ENCODE peak calls at places on chromosomes 6 and 20, in eight cellular contexts. I, W, K, D, E, L, C and B are unnamed samples.

GRCh38 chr6:45830441-45831139 is 185.1 kb downstream of the CLIC5 start:
- DNase-seq in I (peak; percentile 46), W (no peak), K (no peak), D (no peak), E (no peak), L (no peak), C (no peak), B (peak; percentile 48)

GRCh38 chr20:47181056-47181862 is 175.2 kb downstream of the ZMYND8 start:
- DNase-seq in I (peak; percentile 59), W (peak; percentile 83), K (peak; percentile 88), D (peak; percentile 54), E (peak; percentile 89), L (peak; percentile 43), C (peak; percentile 70), B (peak; percentile 52)

GRCh38 chr6:168603234-168603633 is 162.2 kb downstream of the SMOC2 start:
- DNase-seq in I (no peak), W (no peak), K (no peak), D (no peak), E (no peak), L (no peak), C (no peak), B (no peak)

GRCh38 chr6:154466971-154467679 is 43.4 kb downstream of the CNKSR3 start:
- DNase-seq in I (no peak), W (no peak), K (no peak), D (no peak), E (no peak), L (no peak), C (no peak), B (no peak)

GRCh38 chr6:110250838-110251237 is 70.6 kb downstream of the CDC40 start:
- DNase-seq in I (no peak), W (no peak), K (no peak), D (no peak), E (no peak), L (no peak), C (peak; percentile 45), B (no peak)

GRCh38 chr6:16809753-16810358 is 48.6 kb upstream of the ATXN1 start:
- DNase-seq in I (no peak), W (no peak), K (no peak), D (no peak), E (no peak), L (no peak), C (no peak), B (no peak)

GRCh38 chr6:145929037-145929633 is 35.0 kb downstream of the SHPRH start:
- DNase-seq in I (peak; percentile 58), W (peak; percentile 60), K (peak; percentile 84), D (peak; percentile 7), E (peak; percentile 46), L (peak; percentile 77), C (no peak), B (peak; percentile 10)

GRCh38 chr6:79878142-79878748 is 69.1 kb downstream of the ELOVL4 start:
- DNase-seq in I (peak; percentile 19), W (no peak), K (no peak), D (no peak), E (peak; percentile 33), L (no peak), C (no peak), B (no peak)

GRCh38 chr6:166381733-166382499 is 824 bp downstream of the MPC1 start:
- DNase-seq in I (peak; percentile 57), W (peak; percentile 46), K (peak; percentile 91), D (peak; percentile 45), E (peak; percentile 72), L (peak; percentile 71), C (peak; percentile 85), B (peak; percentile 64)

GRCh38 chr6:86820750-86821149 is 116.6 kb upstream of the HTR1E start:
- DNase-seq in I (no peak), W (no peak), K (no peak), D (no peak), E (no peak), L (no peak), C (no peak), B (no peak)

DNA sequence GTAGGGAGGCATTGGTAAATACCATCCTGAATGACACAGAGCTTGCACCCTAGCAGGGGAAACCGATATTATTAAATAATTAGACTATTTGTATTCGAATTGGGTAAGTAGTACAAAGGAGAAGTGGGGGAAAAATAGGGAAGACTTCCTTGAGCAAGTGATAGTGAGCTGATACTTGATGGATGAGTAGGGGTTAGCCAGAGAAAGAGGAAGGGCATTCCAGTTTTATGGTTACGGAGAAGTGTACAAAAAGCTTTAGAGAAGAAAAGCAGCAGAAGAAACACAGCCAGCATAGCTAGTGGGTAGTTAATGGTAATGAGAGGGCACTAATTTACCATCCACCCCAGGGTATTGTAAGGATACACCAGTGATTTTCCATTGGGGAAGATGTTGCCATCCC is 1.6 kb downstream of the RIOK1 start:
- DNase-seq in I (peak; percentile 5), W (no peak), K (no peak), D (no peak), E (no peak), L (no peak), C (no peak), B (no peak)
- H3K9ac ChIP-seq in I (peak overlapping the region; percentile 91), W (no peak overlapping the region), K (peak overlapping the region; percentile 89), D (peak overlapping the region; percentile 83), E (no peak overlapping the region), L (no peak overlapping the region), C (peak overlapping the region; percentile 20), B (no peak overlapping the region)

DNA sequence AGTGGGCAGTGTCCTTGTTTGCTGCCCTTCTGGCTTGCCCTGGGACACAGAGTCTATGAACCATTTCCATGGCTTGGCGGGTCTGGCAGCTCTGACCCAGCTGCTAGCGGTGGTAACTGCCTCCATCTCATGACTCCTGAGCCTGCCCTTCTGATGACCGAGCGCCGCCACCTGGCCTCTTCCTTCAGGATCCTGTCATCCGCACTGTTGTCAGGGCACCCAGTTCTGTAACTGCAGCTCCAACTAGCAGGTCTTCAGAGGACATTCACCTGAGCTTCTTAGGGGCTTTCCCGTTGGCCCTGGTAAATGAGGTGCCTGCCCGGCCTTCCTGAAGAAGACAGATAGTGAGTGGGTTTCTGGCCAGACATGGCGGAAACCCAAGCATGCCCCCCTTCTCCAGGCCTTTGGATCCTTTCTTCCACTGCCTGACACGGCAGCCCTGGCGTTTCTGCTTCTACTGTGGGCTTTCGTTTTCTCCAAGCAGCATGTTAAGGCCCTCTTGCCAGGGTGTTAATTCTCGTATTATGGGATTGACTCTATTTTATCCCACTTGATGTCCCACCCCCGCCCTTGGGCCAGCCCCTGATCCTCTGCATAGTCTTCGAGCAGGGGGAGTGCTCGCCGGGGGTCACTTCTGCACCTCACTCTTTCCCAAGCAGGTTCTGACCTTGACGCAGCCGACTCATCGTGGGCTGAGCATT is 24.7 kb downstream of the PACSIN1 start:
- DNase-seq in I (peak; percentile 5), W (no peak), K (no peak), D (no peak), E (no peak), L (no peak), C (peak; percentile 58), B (no peak)
- H3K9ac ChIP-seq in I (peak overlapping the region; percentile 44), W (no peak overlapping the region), K (no peak overlapping the region), D (no peak overlapping the region), E (no peak overlapping the region), L (peak overlapping the region; percentile 30), C (no peak overlapping the region), B (no peak overlapping the region)

DNA sequence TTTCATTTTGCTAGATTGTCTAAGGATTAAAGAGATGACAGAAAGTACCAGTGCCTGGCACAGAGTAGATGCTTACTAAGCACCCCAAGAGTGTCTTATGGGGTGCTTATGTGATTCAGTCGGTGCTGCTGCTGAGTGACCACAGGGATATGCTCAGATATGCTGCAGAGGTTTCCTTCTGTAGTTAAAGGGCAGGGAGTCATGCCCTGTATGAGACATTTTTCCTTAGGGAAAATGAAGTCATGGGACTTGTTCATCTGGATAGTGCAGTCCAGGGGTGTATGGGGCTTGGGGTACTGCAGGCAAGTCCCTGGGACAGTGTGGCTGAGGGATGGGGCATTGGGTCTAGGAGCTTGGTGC is 25.1 kb downstream of the TOX2 start:
- DNase-seq in I (no peak), W (no peak), K (no peak), D (no peak), E (peak; percentile 66), L (no peak), C (no peak), B (peak; percentile 47)
- H3K9ac ChIP-seq in I (peak overlapping the region; percentile 19), W (peak overlapping the region; percentile 6), K (peak overlapping the region; percentile 69), D (peak overlapping the region; percentile 2), E (peak overlapping the region; percentile 38), L (peak overlapping the region; percentile 43), C (no peak overlapping the region), B (no peak overlapping the region)

DNA sequence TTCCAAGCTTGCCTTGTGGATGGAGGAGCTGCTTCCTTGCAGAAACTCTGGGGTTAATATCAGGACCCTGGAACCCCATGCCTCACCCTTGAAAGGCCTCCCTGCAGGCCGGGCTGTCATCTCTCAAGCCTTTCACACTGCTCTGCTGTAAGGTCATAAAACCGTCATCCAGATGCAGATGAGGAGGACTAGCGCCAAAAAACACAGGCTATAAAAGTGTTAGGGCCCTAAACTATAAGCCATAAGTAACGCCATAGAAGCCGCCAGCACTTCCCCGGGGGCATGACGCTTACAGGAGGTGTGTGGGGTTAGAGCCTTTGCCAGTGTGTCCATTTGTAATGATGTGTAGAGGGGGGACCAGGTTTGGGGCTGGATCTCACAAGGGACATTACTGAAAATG is 47.6 kb downstream of the CDH4 start:
- DNase-seq in I (no peak), W (no peak), K (no peak), D (no peak), E (no peak), L (no peak), C (no peak), B (no peak)
- H3K9ac ChIP-seq in I (no peak overlapping the region), W (no peak overlapping the region), K (no peak overlapping the region), D (no peak overlapping the region), E (no peak overlapping the region), L (no peak overlapping the region), C (no peak overlapping the region), B (no peak overlapping the region)

DNA sequence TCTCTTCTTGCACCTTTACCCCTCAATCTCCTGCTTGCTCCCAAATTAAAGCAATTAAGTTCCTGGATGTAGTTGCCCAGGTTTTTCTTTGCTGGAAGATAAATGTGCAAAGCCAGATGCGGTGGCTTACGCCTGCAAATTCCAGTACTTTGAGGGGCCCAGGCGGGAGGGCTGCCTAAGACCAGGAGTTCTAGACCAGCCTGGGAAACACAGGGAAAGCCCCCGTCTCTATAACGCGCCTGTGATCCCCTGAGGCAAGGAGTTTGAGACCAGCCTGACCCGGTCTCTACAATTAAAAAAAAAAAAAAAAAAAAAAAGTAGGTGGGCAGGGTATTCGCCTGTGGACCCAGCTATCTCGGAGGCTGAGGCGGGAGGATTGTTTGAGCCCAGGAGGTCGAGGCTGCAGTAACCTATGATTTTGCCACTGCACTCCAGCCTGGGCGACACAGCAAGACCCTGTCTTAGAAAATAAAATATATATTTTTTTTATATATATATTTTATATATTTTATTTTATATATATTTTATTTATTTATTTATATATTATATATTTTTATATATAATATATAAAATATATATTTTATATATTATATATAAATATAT is 461 bp upstream of the DCDC2 start:
- DNase-seq in I (no peak), W (no peak), K (no peak), D (no peak), E (no peak), L (no peak), C (no peak), B (no peak)
- H3K9ac ChIP-seq in I (no peak overlapping the region), W (no peak overlapping the region), K (no peak overlapping the region), D (no peak overlapping the region), E (no peak overlapping the region), L (no peak overlapping the region), C (no peak overlapping the region), B (no peak overlapping the region)